ENCODE peak calls at places on chromosomes 12 and 14, in eight cellular contexts. One of them, this sample, is unnamed.

GRCh38 chr14:37843969-37844607 is 248.7 kb downstream of the TTC6 start:
- DNase-seq in hepatocyte: no peak
- DNase-seq in CD4-positive, alpha-beta T cell: no peak
- DNase-seq in keratinocyte: no peak
- DNase-seq in thoracic aorta: no peak
- DNase-seq in tibial nerve: no peak
- DNase-seq in ovary: no peak
- DNase-seq in sigmoid colon: no peak
- DNase-seq in this sample: no peak

GRCh38 chr14:101506921-101507300 is 54.4 kb upstream of the DIO3 start:
- DNase-seq in hepatocyte: no peak
- DNase-seq in CD4-positive, alpha-beta T cell: no peak
- DNase-seq in keratinocyte: no peak
- DNase-seq in thoracic aorta: no peak
- DNase-seq in tibial nerve: peak; percentile 12
- DNase-seq in ovary: peak; percentile 15
- DNase-seq in sigmoid colon: peak; percentile 55
- DNase-seq in this sample: no peak

GRCh38 chr14:33738029-33738428 is 212.8 kb downstream of the EGLN3 start:
- DNase-seq in hepatocyte: no peak
- DNase-seq in CD4-positive, alpha-beta T cell: no peak
- DNase-seq in keratinocyte: no peak
- DNase-seq in thoracic aorta: no peak
- DNase-seq in tibial nerve: no peak
- DNase-seq in ovary: no peak
- DNase-seq in sigmoid colon: no peak
- DNase-seq in this sample: no peak

GRCh38 chr12:17416748-17417147 is 673.2 kb downstream of the RERGL start:
- DNase-seq in hepatocyte: no peak
- DNase-seq in CD4-positive, alpha-beta T cell: no peak
- DNase-seq in keratinocyte: no peak
- DNase-seq in thoracic aorta: no peak
- DNase-seq in tibial nerve: no peak
- DNase-seq in ovary: no peak
- DNase-seq in sigmoid colon: peak; percentile 63
- DNase-seq in this sample: no peak

GRCh38 chr14:97584528-97584927 is 787.3 kb downstream of the VRK1 start:
- DNase-seq in hepatocyte: no peak
- DNase-seq in CD4-positive, alpha-beta T cell: no peak
- DNase-seq in keratinocyte: no peak
- DNase-seq in thoracic aorta: no peak
- DNase-seq in tibial nerve: no peak
- DNase-seq in ovary: no peak
- DNase-seq in sigmoid colon: no peak
- DNase-seq in this sample: no peak

GRCh38 chr14:63891148-63891964 is 38.6 kb downstream of the SYNE2 start:
- DNase-seq in hepatocyte: no peak
- DNase-seq in CD4-positive, alpha-beta T cell: no peak
- DNase-seq in keratinocyte: no peak
- DNase-seq in thoracic aorta: no peak
- DNase-seq in tibial nerve: no peak
- DNase-seq in ovary: peak; percentile 39
- DNase-seq in sigmoid colon: no peak
- DNase-seq in this sample: no peak

GRCh38 chr12:124916370-124917134 is 2.1 kb upstream of the UBC start:
- DNase-seq in hepatocyte: peak; percentile 88
- DNase-seq in CD4-positive, alpha-beta T cell: no peak
- DNase-seq in keratinocyte: no peak
- DNase-seq in thoracic aorta: peak; percentile 55
- DNase-seq in tibial nerve: peak; percentile 67
- DNase-seq in ovary: peak; percentile 67
- DNase-seq in sigmoid colon: peak; percentile 92
- DNase-seq in this sample: peak; percentile 91

GRCh38 chr14:23703027-23703426 is 66.9 kb downstream of the DHRS2 start:
- DNase-seq in hepatocyte: no peak
- DNase-seq in CD4-positive, alpha-beta T cell: no peak
- DNase-seq in keratinocyte: no peak
- DNase-seq in thoracic aorta: no peak
- DNase-seq in tibial nerve: no peak
- DNase-seq in ovary: no peak
- DNase-seq in sigmoid colon: no peak
- DNase-seq in this sample: no peak

GRCh38 chr14:104639889-104640548 is 35.4 kb upstream of the TMEM179 start:
- DNase-seq in hepatocyte: peak; percentile 87
- DNase-seq in CD4-positive, alpha-beta T cell: peak; percentile 25
- DNase-seq in keratinocyte: no peak
- DNase-seq in thoracic aorta: no peak
- DNase-seq in tibial nerve: no peak
- DNase-seq in ovary: peak; percentile 29
- DNase-seq in sigmoid colon: peak; percentile 72
- DNase-seq in this sample: peak; percentile 51

GRCh38 chr12:104360988-104361707 is 57.6 kb downstream of the EID3 start:
- DNase-seq in hepatocyte: peak; percentile 46
- DNase-seq in CD4-positive, alpha-beta T cell: no peak
- DNase-seq in keratinocyte: no peak
- DNase-seq in thoracic aorta: no peak
- DNase-seq in tibial nerve: no peak
- DNase-seq in ovary: no peak
- DNase-seq in sigmoid colon: peak; percentile 11
- DNase-seq in this sample: no peak

GRCh38 chr12:62269464-62270228 is 9.4 kb downstream of the USP15 start:
- DNase-seq in hepatocyte: no peak
- DNase-seq in CD4-positive, alpha-beta T cell: no peak
- DNase-seq in keratinocyte: no peak
- DNase-seq in thoracic aorta: no peak
- DNase-seq in tibial nerve: no peak
- DNase-seq in ovary: no peak
- DNase-seq in sigmoid colon: no peak
- DNase-seq in this sample: no peak

GRCh38 chr12:116808113-116808786 is 70.1 kb downstream of the RNFT2 start:
- DNase-seq in hepatocyte: no peak
- DNase-seq in CD4-positive, alpha-beta T cell: no peak
- DNase-seq in keratinocyte: no peak
- DNase-seq in thoracic aorta: no peak
- DNase-seq in tibial nerve: no peak
- DNase-seq in ovary: no peak
- DNase-seq in sigmoid colon: no peak
- DNase-seq in this sample: no peak

GRCh38 chr12:108040968-108041367 is 88.1 kb upstream of the WSCD2 start:
- DNase-seq in hepatocyte: no peak
- DNase-seq in CD4-positive, alpha-beta T cell: no peak
- DNase-seq in keratinocyte: no peak
- DNase-seq in thoracic aorta: no peak
- DNase-seq in tibial nerve: no peak
- DNase-seq in ovary: no peak
- DNase-seq in sigmoid colon: no peak
- DNase-seq in this sample: no peak

GRCh38 chr14:24443053-24443683 is 592 bp upstream of the SDR39U1 start:
- DNase-seq in hepatocyte: no peak
- DNase-seq in CD4-positive, alpha-beta T cell: no peak
- DNase-seq in keratinocyte: no peak
- DNase-seq in thoracic aorta: no peak
- DNase-seq in tibial nerve: no peak
- DNase-seq in ovary: no peak
- DNase-seq in sigmoid colon: no peak
- DNase-seq in this sample: no peak

GRCh38 chr12:11729439-11730150 is 80.1 kb downstream of the ETV6 start:
- DNase-seq in hepatocyte: no peak
- DNase-seq in CD4-positive, alpha-beta T cell: no peak
- DNase-seq in keratinocyte: no peak
- DNase-seq in thoracic aorta: no peak
- DNase-seq in tibial nerve: no peak
- DNase-seq in ovary: no peak
- DNase-seq in sigmoid colon: no peak
- DNase-seq in this sample: no peak

GRCh38 chr12:64825143-64826011 is 930 bp downstream of the TBC1D30 start:
- DNase-seq in hepatocyte: no peak
- DNase-seq in CD4-positive, alpha-beta T cell: no peak
- DNase-seq in keratinocyte: no peak
- DNase-seq in thoracic aorta: no peak
- DNase-seq in tibial nerve: no peak
- DNase-seq in ovary: no peak
- DNase-seq in sigmoid colon: no peak
- DNase-seq in this sample: no peak

GRCh38 chr12:39990122-39991101 is 115.5 kb downstream of the SLC2A13 start:
- DNase-seq in hepatocyte: peak; percentile 73
- DNase-seq in CD4-positive, alpha-beta T cell: peak; percentile 40
- DNase-seq in keratinocyte: no peak
- DNase-seq in thoracic aorta: no peak
- DNase-seq in tibial nerve: peak; percentile 42
- DNase-seq in ovary: peak; percentile 58
- DNase-seq in sigmoid colon: peak; percentile 70
- DNase-seq in this sample: peak; percentile 70

GRCh38 chr12:126910570-126910969 is 1356.4 kb upstream of the TMEM132C start:
- DNase-seq in hepatocyte: no peak
- DNase-seq in CD4-positive, alpha-beta T cell: no peak
- DNase-seq in keratinocyte: no peak
- DNase-seq in thoracic aorta: no peak
- DNase-seq in tibial nerve: no peak
- DNase-seq in ovary: no peak
- DNase-seq in sigmoid colon: no peak
- DNase-seq in this sample: no peak

GRCh38 chr12:64522807-64523206 is 70.9 kb downstream of the TBK1 start:
- DNase-seq in hepatocyte: no peak
- DNase-seq in CD4-positive, alpha-beta T cell: no peak
- DNase-seq in keratinocyte: no peak
- DNase-seq in thoracic aorta: no peak
- DNase-seq in tibial nerve: no peak
- DNase-seq in ovary: no peak
- DNase-seq in sigmoid colon: no peak
- DNase-seq in this sample: no peak

GRCh38 chr14:85471744-85472143 is 58.2 kb upstream of the FLRT2 start:
- DNase-seq in hepatocyte: peak; percentile 32
- DNase-seq in CD4-positive, alpha-beta T cell: no peak
- DNase-seq in keratinocyte: peak; percentile 9
- DNase-seq in thoracic aorta: no peak
- DNase-seq in tibial nerve: no peak
- DNase-seq in ovary: peak; percentile 28
- DNase-seq in sigmoid colon: no peak
- DNase-seq in this sample: peak; percentile 57

GRCh38 chr12:58509116-58509885 is 411.0 kb downstream of the LRIG3 start:
- DNase-seq in hepatocyte: no peak
- DNase-seq in CD4-positive, alpha-beta T cell: no peak
- DNase-seq in keratinocyte: no peak
- DNase-seq in thoracic aorta: no peak
- DNase-seq in tibial nerve: no peak
- DNase-seq in ovary: no peak
- DNase-seq in sigmoid colon: no peak
- DNase-seq in this sample: no peak

DNA sequence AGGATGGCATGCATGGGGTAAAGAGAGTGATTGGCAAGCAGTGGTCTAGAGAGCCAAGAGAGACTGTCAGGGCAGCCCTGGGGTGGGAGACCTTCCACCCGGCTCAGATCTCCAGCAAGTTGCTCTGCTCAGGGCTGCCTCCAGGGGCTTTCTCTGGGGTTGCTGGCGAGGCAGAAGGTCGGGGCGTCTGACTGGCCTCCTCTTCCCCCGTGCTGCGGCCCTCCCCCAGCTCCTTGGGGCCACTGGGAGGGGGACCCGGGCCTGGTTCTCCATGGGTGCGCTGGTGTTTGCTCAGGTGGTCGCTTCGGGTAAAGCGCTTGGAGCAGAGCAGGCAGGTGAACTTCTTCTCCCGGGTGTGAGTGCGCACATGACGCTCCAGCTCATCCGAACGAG is 6.6 kb upstream of the AAAS start:
- DNase-seq in hepatocyte: no peak
- DNase-seq in CD4-positive, alpha-beta T cell: no peak
- DNase-seq in keratinocyte: no peak
- DNase-seq in thoracic aorta: no peak
- DNase-seq in tibial nerve: no peak
- DNase-seq in ovary: no peak
- DNase-seq in sigmoid colon: no peak
- DNase-seq in this sample: no peak
- H3K27me3 ChIP-seq in hepatocyte: peaks cover 14% of the 10 kb centered on the region
- H3K27me3 ChIP-seq in CD4-positive, alpha-beta T cell: no peaks in the 10 kb centered on the region
- H3K27me3 ChIP-seq in keratinocyte: no peaks in the 10 kb centered on the region
- H3K27me3 ChIP-seq in thoracic aorta: no peaks in the 10 kb centered on the region
- H3K27me3 ChIP-seq in tibial nerve: peaks cover 5% of the 10 kb centered on the region
- H3K27me3 ChIP-seq in ovary: no peaks in the 10 kb centered on the region
- H3K27me3 ChIP-seq in sigmoid colon: peaks cover 14% of the 10 kb centered on the region
- H3K27me3 ChIP-seq in this sample: no peaks in the 10 kb centered on the region

GRCh38 chr12:119016715-119017114 is 35.4 kb downstream of the SRRM4 start:
- DNase-seq in hepatocyte: no peak
- DNase-seq in CD4-positive, alpha-beta T cell: no peak
- DNase-seq in keratinocyte: no peak
- DNase-seq in thoracic aorta: no peak
- DNase-seq in tibial nerve: no peak
- DNase-seq in ovary: no peak
- DNase-seq in sigmoid colon: no peak
- DNase-seq in this sample: no peak

GRCh38 chr12:119025786-119026185 is 44.4 kb downstream of the SRRM4 start:
- DNase-seq in hepatocyte: no peak
- DNase-seq in CD4-positive, alpha-beta T cell: no peak
- DNase-seq in keratinocyte: no peak
- DNase-seq in thoracic aorta: no peak
- DNase-seq in tibial nerve: no peak
- DNase-seq in ovary: no peak
- DNase-seq in sigmoid colon: no peak
- DNase-seq in this sample: no peak

GRCh38 chr12:119024226-119024810 is 43.0 kb downstream of the SRRM4 start:
- DNase-seq in hepatocyte: no peak
- DNase-seq in CD4-positive, alpha-beta T cell: no peak
- DNase-seq in keratinocyte: no peak
- DNase-seq in thoracic aorta: no peak
- DNase-seq in tibial nerve: no peak
- DNase-seq in ovary: no peak
- DNase-seq in sigmoid colon: no peak
- DNase-seq in this sample: no peak

GRCh38 chr12:119020377-119021360 is 39.3 kb downstream of the SRRM4 start:
- DNase-seq in hepatocyte: peak; percentile 49
- DNase-seq in CD4-positive, alpha-beta T cell: no peak
- DNase-seq in keratinocyte: no peak
- DNase-seq in thoracic aorta: no peak
- DNase-seq in tibial nerve: no peak
- DNase-seq in ovary: no peak
- DNase-seq in sigmoid colon: no peak
- DNase-seq in this sample: peak; percentile 18
- TF ChIP-seq CTCF in hepatocyte: peak; percentile 48
- TF ChIP-seq CTCF in CD4-positive, alpha-beta T cell: no peak
- TF ChIP-seq CTCF in keratinocyte: peak; percentile 34
- TF ChIP-seq CTCF in thoracic aorta: no peak
- TF ChIP-seq CTCF in tibial nerve: no peak
- TF ChIP-seq CTCF in ovary: no peak
- TF ChIP-seq CTCF in sigmoid colon: no peak
- TF ChIP-seq CTCF in this sample: peak; percentile 39

GRCh38 chr12:45039757-45040156 is 11.1 kb downstream of the DBX2 start:
- DNase-seq in hepatocyte: no peak
- DNase-seq in CD4-positive, alpha-beta T cell: no peak
- DNase-seq in keratinocyte: no peak
- DNase-seq in thoracic aorta: no peak
- DNase-seq in tibial nerve: no peak
- DNase-seq in ovary: no peak
- DNase-seq in sigmoid colon: no peak
- DNase-seq in this sample: no peak

GRCh38 chr12:45034861-45035265 is 16.0 kb downstream of the DBX2 start:
- DNase-seq in hepatocyte: no peak
- DNase-seq in CD4-positive, alpha-beta T cell: no peak
- DNase-seq in keratinocyte: no peak
- DNase-seq in thoracic aorta: no peak
- DNase-seq in tibial nerve: no peak
- DNase-seq in ovary: no peak
- DNase-seq in sigmoid colon: no peak
- DNase-seq in this sample: no peak
- H3K27ac ChIP-seq in hepatocyte: no peak overlapping the region
- H3K27ac ChIP-seq in CD4-positive, alpha-beta T cell: no peak overlapping the region
- H3K27ac ChIP-seq in keratinocyte: no peak overlapping the region
- H3K27ac ChIP-seq in thoracic aorta: no peak overlapping the region
- H3K27ac ChIP-seq in tibial nerve: no peak overlapping the region
- H3K27ac ChIP-seq in ovary: no peak overlapping the region
- H3K27ac ChIP-seq in sigmoid colon: no peak overlapping the region
- H3K27ac ChIP-seq in this sample: no peak overlapping the region

GRCh38 chr12:114445401-114446323 is 39.7 kb upstream of the TBX5 start:
- DNase-seq in hepatocyte: peak; percentile 46
- DNase-seq in CD4-positive, alpha-beta T cell: no peak
- DNase-seq in keratinocyte: no peak
- DNase-seq in thoracic aorta: no peak
- DNase-seq in tibial nerve: no peak
- DNase-seq in ovary: no peak
- DNase-seq in sigmoid colon: no peak
- DNase-seq in this sample: no peak
- H3K27me3 ChIP-seq in hepatocyte: peaks cover 99% of the 10 kb centered on the region
- H3K27me3 ChIP-seq in CD4-positive, alpha-beta T cell: peaks cover 96% of the 10 kb centered on the region
- H3K27me3 ChIP-seq in keratinocyte: peaks cover 79% of the 10 kb centered on the region
- H3K27me3 ChIP-seq in thoracic aorta: peaks cover 21% of the 10 kb centered on the region
- H3K27me3 ChIP-seq in tibial nerve: peaks cover 99% of the 10 kb centered on the region
- H3K27me3 ChIP-seq in ovary: no peaks in the 10 kb centered on the region
- H3K27me3 ChIP-seq in sigmoid colon: peaks cover 100% of the 10 kb centered on the region
- H3K27me3 ChIP-seq in this sample: peaks cover 83% of the 10 kb centered on the region